ENCODE peak calls at places on chromosomes 1 and 21, in seven cellular contexts. One of them, this sample, is unnamed.

GRCh38 chr1:6330410-6330827 is 63.1 kb downstream of the ACOT7 start:
- DNase-seq in upper lobe of right lung: no peak
- DNase-seq in midbrain: peak; percentile 53
- DNase-seq in MG63: peak; percentile 80
- DNase-seq in fibroblast of mammary gland: peak; percentile 75
- DNase-seq in cardiac fibroblast: peak; percentile 57
- DNase-seq in activated naive CD4-positive, alpha-beta T cell: no peak
- DNase-seq in this sample: no peak

GRCh38 chr1:44405804-44406743 is 1.0 kb downstream of the RNF220 start:
- DNase-seq in upper lobe of right lung: no peak
- DNase-seq in midbrain: no peak
- DNase-seq in MG63: peak; percentile 58
- DNase-seq in fibroblast of mammary gland: no peak
- DNase-seq in cardiac fibroblast: peak; percentile 19
- DNase-seq in activated naive CD4-positive, alpha-beta T cell: no peak
- DNase-seq in this sample: no peak

GRCh38 chr1:220775238-220775853 is 11.4 kb upstream of the MTARC1 start:
- DNase-seq in upper lobe of right lung: no peak
- DNase-seq in midbrain: peak; percentile 25
- DNase-seq in MG63: no peak
- DNase-seq in fibroblast of mammary gland: peak; percentile 37
- DNase-seq in cardiac fibroblast: peak; percentile 44
- DNase-seq in activated naive CD4-positive, alpha-beta T cell: no peak
- DNase-seq in this sample: no peak

GRCh38 chr1:203274603-203275381 is 30.5 kb upstream of the BTG2 start:
- DNase-seq in upper lobe of right lung: peak; percentile 43
- DNase-seq in midbrain: peak; percentile 86
- DNase-seq in MG63: peak; percentile 76
- DNase-seq in fibroblast of mammary gland: peak; percentile 18
- DNase-seq in cardiac fibroblast: peak; percentile 40
- DNase-seq in activated naive CD4-positive, alpha-beta T cell: no peak
- DNase-seq in this sample: no peak

GRCh38 chr1:201325678-201326060 is 42.4 kb downstream of the PKP1 start:
- DNase-seq in upper lobe of right lung: no peak
- DNase-seq in midbrain: no peak
- DNase-seq in MG63: no peak
- DNase-seq in fibroblast of mammary gland: no peak
- DNase-seq in cardiac fibroblast: no peak
- DNase-seq in activated naive CD4-positive, alpha-beta T cell: no peak
- DNase-seq in this sample: no peak

GRCh38 chr21:45562965-45563364 is 20.7 kb upstream of the SLC19A1 start:
- DNase-seq in upper lobe of right lung: no peak
- DNase-seq in midbrain: no peak
- DNase-seq in MG63: no peak
- DNase-seq in fibroblast of mammary gland: no peak
- DNase-seq in cardiac fibroblast: no peak
- DNase-seq in activated naive CD4-positive, alpha-beta T cell: no peak
- DNase-seq in this sample: no peak

GRCh38 chr1:226569879-226570547 is 21.4 kb downstream of the STUM start:
- DNase-seq in upper lobe of right lung: peak; percentile 40
- DNase-seq in midbrain: no peak
- DNase-seq in MG63: no peak
- DNase-seq in fibroblast of mammary gland: no peak
- DNase-seq in cardiac fibroblast: no peak
- DNase-seq in activated naive CD4-positive, alpha-beta T cell: no peak
- DNase-seq in this sample: no peak

GRCh38 chr1:60705026-60705425 is 377.3 kb upstream of the NFIA start:
- DNase-seq in upper lobe of right lung: no peak
- DNase-seq in midbrain: no peak
- DNase-seq in MG63: no peak
- DNase-seq in fibroblast of mammary gland: no peak
- DNase-seq in cardiac fibroblast: no peak
- DNase-seq in activated naive CD4-positive, alpha-beta T cell: no peak
- DNase-seq in this sample: no peak

GRCh38 chr1:119159096-119159495 is 18.6 kb upstream of the WARS2 start:
- DNase-seq in upper lobe of right lung: no peak
- DNase-seq in midbrain: no peak
- DNase-seq in MG63: peak; percentile 80
- DNase-seq in fibroblast of mammary gland: peak; percentile 81
- DNase-seq in cardiac fibroblast: peak; percentile 31
- DNase-seq in activated naive CD4-positive, alpha-beta T cell: no peak
- DNase-seq in this sample: no peak

GRCh38 chr1:29804181-29804899 is 568.0 kb downstream of the PTPRU start:
- DNase-seq in upper lobe of right lung: no peak
- DNase-seq in midbrain: no peak
- DNase-seq in MG63: no peak
- DNase-seq in fibroblast of mammary gland: no peak
- DNase-seq in cardiac fibroblast: no peak
- DNase-seq in activated naive CD4-positive, alpha-beta T cell: no peak
- DNase-seq in this sample: peak; percentile 42

GRCh38 chr1:187721216-187721615 is 892.5 kb downstream of the PLA2G4A start:
- DNase-seq in upper lobe of right lung: no peak
- DNase-seq in midbrain: no peak
- DNase-seq in MG63: no peak
- DNase-seq in fibroblast of mammary gland: no peak
- DNase-seq in cardiac fibroblast: no peak
- DNase-seq in activated naive CD4-positive, alpha-beta T cell: no peak
- DNase-seq in this sample: no peak

GRCh38 chr1:215252164-215252563 is 169.6 kb downstream of the KCNK2 start:
- DNase-seq in upper lobe of right lung: no peak
- DNase-seq in midbrain: no peak
- DNase-seq in MG63: no peak
- DNase-seq in fibroblast of mammary gland: no peak
- DNase-seq in cardiac fibroblast: no peak
- DNase-seq in activated naive CD4-positive, alpha-beta T cell: no peak
- DNase-seq in this sample: no peak

GRCh38 chr1:156382561-156382960 is 13.6 kb downstream of the RHBG start:
- DNase-seq in upper lobe of right lung: no peak
- DNase-seq in midbrain: no peak
- DNase-seq in MG63: no peak
- DNase-seq in fibroblast of mammary gland: no peak
- DNase-seq in cardiac fibroblast: no peak
- DNase-seq in activated naive CD4-positive, alpha-beta T cell: no peak
- DNase-seq in this sample: no peak

GRCh38 chr1:52296345-52296744 is 69.7 kb downstream of the CC2D1B start:
- DNase-seq in upper lobe of right lung: no peak
- DNase-seq in midbrain: peak; percentile 22
- DNase-seq in MG63: no peak
- DNase-seq in fibroblast of mammary gland: peak; percentile 71
- DNase-seq in cardiac fibroblast: peak; percentile 76
- DNase-seq in activated naive CD4-positive, alpha-beta T cell: no peak
- DNase-seq in this sample: no peak

GRCh38 chr1:47771766-47772165 is 225.4 kb downstream of the TRABD2B start:
- DNase-seq in upper lobe of right lung: no peak
- DNase-seq in midbrain: no peak
- DNase-seq in MG63: no peak
- DNase-seq in fibroblast of mammary gland: no peak
- DNase-seq in cardiac fibroblast: no peak
- DNase-seq in activated naive CD4-positive, alpha-beta T cell: no peak
- DNase-seq in this sample: no peak

GRCh38 chr1:17112496-17113236 is 6.6 kb downstream of the PADI2 start:
- DNase-seq in upper lobe of right lung: no peak
- DNase-seq in midbrain: no peak
- DNase-seq in MG63: no peak
- DNase-seq in fibroblast of mammary gland: no peak
- DNase-seq in cardiac fibroblast: no peak
- DNase-seq in activated naive CD4-positive, alpha-beta T cell: no peak
- DNase-seq in this sample: no peak

GRCh38 chr1:79811173-79811572 is 804.6 kb upstream of the ADGRL4 start:
- DNase-seq in upper lobe of right lung: no peak
- DNase-seq in midbrain: no peak
- DNase-seq in MG63: no peak
- DNase-seq in fibroblast of mammary gland: peak; percentile 80
- DNase-seq in cardiac fibroblast: peak; percentile 88
- DNase-seq in activated naive CD4-positive, alpha-beta T cell: no peak
- DNase-seq in this sample: no peak

GRCh38 chr21:34926784-34927548 is 122.1 kb downstream of the RUNX1 start:
- DNase-seq in upper lobe of right lung: no peak
- DNase-seq in midbrain: no peak
- DNase-seq in MG63: peak; percentile 43
- DNase-seq in fibroblast of mammary gland: peak; percentile 68
- DNase-seq in cardiac fibroblast: peak; percentile 71
- DNase-seq in activated naive CD4-positive, alpha-beta T cell: no peak
- DNase-seq in this sample: no peak

GRCh38 chr1:172917972-172918371 is 132.8 kb downstream of the TNFSF18 start:
- DNase-seq in upper lobe of right lung: no peak
- DNase-seq in midbrain: no peak
- DNase-seq in MG63: peak; percentile 84
- DNase-seq in fibroblast of mammary gland: peak; percentile 96
- DNase-seq in cardiac fibroblast: peak; percentile 99
- DNase-seq in activated naive CD4-positive, alpha-beta T cell: no peak
- DNase-seq in this sample: no peak

GRCh38 chr1:178060789-178061556 is 32.9 kb upstream of the RASAL2 start:
- DNase-seq in upper lobe of right lung: no peak
- DNase-seq in midbrain: peak; percentile 7
- DNase-seq in MG63: peak; percentile 70
- DNase-seq in fibroblast of mammary gland: peak; percentile 97
- DNase-seq in cardiac fibroblast: peak; percentile 97
- DNase-seq in activated naive CD4-positive, alpha-beta T cell: no peak
- DNase-seq in this sample: no peak

GRCh38 chr1:242754926-242755325 is 230.4 kb upstream of the PLD5 start:
- DNase-seq in upper lobe of right lung: no peak
- DNase-seq in midbrain: no peak
- DNase-seq in MG63: no peak
- DNase-seq in fibroblast of mammary gland: no peak
- DNase-seq in cardiac fibroblast: no peak
- DNase-seq in activated naive CD4-positive, alpha-beta T cell: no peak
- DNase-seq in this sample: no peak

GRCh38 chr1:172203135-172203823 is 217.2 kb upstream of the C1orf105 start:
- DNase-seq in upper lobe of right lung: no peak
- DNase-seq in midbrain: no peak
- DNase-seq in MG63: peak; percentile 8
- DNase-seq in fibroblast of mammary gland: no peak
- DNase-seq in cardiac fibroblast: peak; percentile 20
- DNase-seq in activated naive CD4-positive, alpha-beta T cell: no peak
- DNase-seq in this sample: no peak

GRCh38 chr1:229408458-229409037 is 25.3 kb downstream of the ACTA1 start:
- DNase-seq in upper lobe of right lung: no peak
- DNase-seq in midbrain: no peak
- DNase-seq in MG63: no peak
- DNase-seq in fibroblast of mammary gland: no peak
- DNase-seq in cardiac fibroblast: no peak
- DNase-seq in activated naive CD4-positive, alpha-beta T cell: no peak
- DNase-seq in this sample: no peak

GRCh38 chr1:25807480-25808390 is 7.7 kb downstream of the SELENON start:
- DNase-seq in upper lobe of right lung: no peak
- DNase-seq in midbrain: no peak
- DNase-seq in MG63: no peak
- DNase-seq in fibroblast of mammary gland: no peak
- DNase-seq in cardiac fibroblast: no peak
- DNase-seq in activated naive CD4-positive, alpha-beta T cell: no peak
- DNase-seq in this sample: peak; percentile 90

GRCh38 chr1:87451229-87451900 is 122.7 kb downstream of the LMO4 start:
- DNase-seq in upper lobe of right lung: no peak
- DNase-seq in midbrain: no peak
- DNase-seq in MG63: no peak
- DNase-seq in fibroblast of mammary gland: peak; percentile 80
- DNase-seq in cardiac fibroblast: peak; percentile 80
- DNase-seq in activated naive CD4-positive, alpha-beta T cell: no peak
- DNase-seq in this sample: no peak

GRCh38 chr1:89042491-89042890 is 19.8 kb upstream of the GBP3 start:
- DNase-seq in upper lobe of right lung: no peak
- DNase-seq in midbrain: no peak
- DNase-seq in MG63: no peak
- DNase-seq in fibroblast of mammary gland: no peak
- DNase-seq in cardiac fibroblast: no peak
- DNase-seq in activated naive CD4-positive, alpha-beta T cell: no peak
- DNase-seq in this sample: no peak

GRCh38 chr1:237041795-237042466 is at the start of gene RYR2:
- DNase-seq in upper lobe of right lung: no peak
- DNase-seq in midbrain: peak; percentile 32
- DNase-seq in MG63: peak; percentile 11
- DNase-seq in fibroblast of mammary gland: no peak
- DNase-seq in cardiac fibroblast: no peak
- DNase-seq in activated naive CD4-positive, alpha-beta T cell: no peak
- DNase-seq in this sample: peak; percentile 65

GRCh38 chr1:24415334-24415909 is at the start of gene NIPAL3:
- DNase-seq in upper lobe of right lung: peak; percentile 98
- DNase-seq in midbrain: peak; percentile 97
- DNase-seq in MG63: peak; percentile 99
- DNase-seq in fibroblast of mammary gland: peak; percentile 99
- DNase-seq in cardiac fibroblast: peak; percentile 99
- DNase-seq in activated naive CD4-positive, alpha-beta T cell: peak; percentile 90
- DNase-seq in this sample: peak; percentile 98

GRCh38 chr1:15276691-15277090 is 29.7 kb downstream of the FHAD1 start:
- DNase-seq in upper lobe of right lung: no peak
- DNase-seq in midbrain: no peak
- DNase-seq in MG63: no peak
- DNase-seq in fibroblast of mammary gland: no peak
- DNase-seq in cardiac fibroblast: no peak
- DNase-seq in activated naive CD4-positive, alpha-beta T cell: no peak
- DNase-seq in this sample: no peak

GRCh38 chr1:116769561-116769977 is 15.3 kb downstream of the CD2 start:
- DNase-seq in upper lobe of right lung: no peak
- DNase-seq in midbrain: peak; percentile 3
- DNase-seq in MG63: no peak
- DNase-seq in fibroblast of mammary gland: peak; percentile 48
- DNase-seq in cardiac fibroblast: peak; percentile 57
- DNase-seq in activated naive CD4-positive, alpha-beta T cell: no peak
- DNase-seq in this sample: no peak

GRCh38 chr21:35390013-35390776 is 341.1 kb upstream of the RUNX1 start:
- DNase-seq in upper lobe of right lung: no peak
- DNase-seq in midbrain: no peak
- DNase-seq in MG63: peak; percentile 74
- DNase-seq in fibroblast of mammary gland: peak; percentile 62
- DNase-seq in cardiac fibroblast: peak; percentile 59
- DNase-seq in activated naive CD4-positive, alpha-beta T cell: no peak
- DNase-seq in this sample: no peak

GRCh38 chr21:27206368-27206982 is 239.6 kb upstream of the ADAMTS5 start:
- DNase-seq in upper lobe of right lung: no peak
- DNase-seq in midbrain: no peak
- DNase-seq in MG63: no peak
- DNase-seq in fibroblast of mammary gland: no peak
- DNase-seq in cardiac fibroblast: no peak
- DNase-seq in activated naive CD4-positive, alpha-beta T cell: no peak
- DNase-seq in this sample: no peak

GRCh38 chr1:66671472-66671871 is 80.8 kb upstream of the DYNLT5 start:
- DNase-seq in upper lobe of right lung: no peak
- DNase-seq in midbrain: no peak
- DNase-seq in MG63: no peak
- DNase-seq in fibroblast of mammary gland: no peak
- DNase-seq in cardiac fibroblast: no peak
- DNase-seq in activated naive CD4-positive, alpha-beta T cell: no peak
- DNase-seq in this sample: no peak

GRCh38 chr1:27952147-27952546 is 7.6 kb upstream of the XKR8 start:
- DNase-seq in upper lobe of right lung: no peak
- DNase-seq in midbrain: no peak
- DNase-seq in MG63: no peak
- DNase-seq in fibroblast of mammary gland: no peak
- DNase-seq in cardiac fibroblast: no peak
- DNase-seq in activated naive CD4-positive, alpha-beta T cell: no peak
- DNase-seq in this sample: no peak